ENCODE peak calls at places on chromosomes 12 and 14, in eight cellular contexts. V is body of pancreas, G is DND-41, K is left lung, O is left ventricle myocardium inferior, W is NB4, N is transverse colon, Q is GM12865. M is an unnamed sample.

GRCh38 chr14:35220920-35221319 is 71.3 kb upstream of the PSMA6 start:
- DNase-seq in V (no peak), G (no peak), K (no peak), O (no peak), W (peak), N (no peak), Q (no peak), M (no peak)

GRCh38 chr12:6554168-6554989 is 1.5 kb downstream of the IFFO1 start:
- DNase-seq in V (peak), G (peak), K (peak), O (peak), W (peak), N (peak), Q (peak), M (peak)

GRCh38 chr14:48274826-48275225 is 599.4 kb upstream of the MDGA2 start:
- DNase-seq in V (no peak), G (no peak), K (no peak), O (no peak), W (no peak), N (no peak), Q (no peak), M (no peak)

GRCh38 chr14:99879401-99880295 is 86.4 kb downstream of the EML1 start:
- DNase-seq in V (no peak), G (no peak), K (no peak), O (no peak), W (no peak), N (no peak), Q (no peak), M (peak)

GRCh38 chr12:45732936-45733335 is 3.4 kb downstream of the ARID2 start:
- DNase-seq in V (no peak), G (no peak), K (no peak), O (no peak), W (no peak), N (no peak), Q (no peak), M (no peak)

GRCh38 chr12:6224550-6224949 is 24.4 kb downstream of the CD9 start:
- DNase-seq in V (no peak), G (no peak), K (no peak), O (no peak), W (peak), N (peak), Q (no peak), M (no peak)

GRCh38 chr12:460301-461230 is 827 bp downstream of the B4GALNT3 start:
- DNase-seq in V (peak), G (no peak), K (peak), O (no peak), W (peak), N (peak), Q (peak), M (peak)

GRCh38 chr14:78566017-78566858 is 396.1 kb downstream of the NRXN3 start:
- DNase-seq in V (peak), G (peak), K (peak), O (peak), W (peak), N (peak), Q (peak), M (peak)

GRCh38 chr12:68613209-68613904 is 2.7 kb downstream of the RAP1B start:
- DNase-seq in V (no peak), G (no peak), K (no peak), O (no peak), W (no peak), N (no peak), Q (peak), M (no peak)

GRCh38 chr14:26709019-26709418 is 111.2 kb upstream of the NOVA1 start:
- DNase-seq in V (no peak), G (no peak), K (no peak), O (no peak), W (peak), N (no peak), Q (no peak), M (peak)

GRCh38 chr14:71358209-71358931 is 451.1 kb downstream of the PCNX1 start:
- DNase-seq in V (no peak), G (no peak), K (no peak), O (no peak), W (no peak), N (no peak), Q (peak), M (no peak)

GRCh38 chr12:73421832-73422231 is 1115.8 kb upstream of the ATXN7L3B start:
- DNase-seq in V (no peak), G (no peak), K (no peak), O (no peak), W (no peak), N (no peak), Q (no peak), M (no peak)

GRCh38 chr14:24943024-24943423 is 106.9 kb downstream of the STXBP6 start:
- DNase-seq in V (peak), G (no peak), K (no peak), O (peak), W (no peak), N (peak), Q (peak), M (peak)

GRCh38 chr12:21815306-21816062 is 41.0 kb upstream of the KCNJ8 start:
- DNase-seq in V (no peak), G (no peak), K (no peak), O (no peak), W (no peak), N (no peak), Q (no peak), M (no peak)

GRCh38 chr14:73662439-73663056 is 17.8 kb downstream of the DNAL1 start:
- DNase-seq in V (no peak), G (no peak), K (no peak), O (no peak), W (peak), N (no peak), Q (no peak), M (peak)

GRCh38 chr14:73771848-73772705 is 57.9 kb upstream of the PNMA1 start:
- DNase-seq in V (peak), G (peak), K (no peak), O (no peak), W (peak), N (peak), Q (peak), M (no peak)

GRCh38 chr12:107670999-107671643 is 14.5 kb upstream of the PWP1 start:
- DNase-seq in V (peak), G (peak), K (no peak), O (no peak), W (peak), N (peak), Q (peak), M (no peak)

GRCh38 chr12:102883204-102883799 is 33.7 kb downstream of the PAH start:
- DNase-seq in V (peak), G (peak), K (no peak), O (peak), W (peak), N (peak), Q (peak), M (peak)

GRCh38 chr12:68559984-68560822 is 50.5 kb upstream of the RAP1B start:
- DNase-seq in V (no peak), G (no peak), K (no peak), O (peak), W (peak), N (no peak), Q (peak), M (no peak)

GRCh38 chr12:52942914-52943207 is 6.1 kb upstream of the KRT18 start:
- DNase-seq in V (no peak), G (no peak), K (no peak), O (no peak), W (no peak), N (no peak), Q (no peak), M (no peak)

GRCh38 chr12:132664206-132665148 is 22.7 kb downstream of the POLE start:
- DNase-seq in V (no peak), G (no peak), K (no peak), O (no peak), W (no peak), N (no peak), Q (no peak), M (no peak)

GRCh38 chr14:79598339-79598738 is 613.0 kb downstream of the DIO2 start:
- DNase-seq in V (no peak), G (no peak), K (no peak), O (no peak), W (no peak), N (no peak), Q (no peak), M (peak)

GRCh38 chr12:122951406-122951805 is 14.9 kb downstream of the ABCB9 start:
- DNase-seq in V (no peak), G (no peak), K (no peak), O (no peak), W (peak), N (peak), Q (peak), M (peak)

GRCh38 chr14:72081139-72081538 is 148.9 kb downstream of the RGS6 start:
- DNase-seq in V (no peak), G (no peak), K (no peak), O (no peak), W (no peak), N (no peak), Q (no peak), M (no peak)

GRCh38 chr14:91899213-91899612 is 31.9 kb upstream of the TC2N start:
- DNase-seq in V (peak), G (no peak), K (no peak), O (no peak), W (no peak), N (no peak), Q (peak), M (no peak)

GRCh38 chr14:23865502-23865901 is 88.1 kb upstream of the DHRS4 start:
- DNase-seq in V (no peak), G (no peak), K (no peak), O (no peak), W (no peak), N (no peak), Q (no peak), M (no peak)

GRCh38 chr12:47078733-47079364 is 572 bp upstream of the PCED1B start:
- DNase-seq in V (peak), G (no peak), K (no peak), O (no peak), W (no peak), N (peak), Q (no peak), M (no peak)

GRCh38 chr12:109264095-109264942 is 44.8 kb downstream of the FOXN4 start:
- DNase-seq in V (peak), G (peak), K (peak), O (peak), W (peak), N (peak), Q (peak), M (peak)

GRCh38 chr14:36659822-36660735 is 1.6 kb upstream of the PAX9 start:
- DNase-seq in V (no peak), G (no peak), K (no peak), O (no peak), W (peak), N (no peak), Q (no peak), M (no peak)

GRCh38 chr12:81303935-81304334 is 226.1 kb downstream of the ACSS3 start:
- DNase-seq in V (no peak), G (no peak), K (no peak), O (no peak), W (no peak), N (no peak), Q (no peak), M (no peak)

GRCh38 chr14:96920820-96921219 is 123.6 kb downstream of the VRK1 start:
- DNase-seq in V (no peak), G (no peak), K (no peak), O (no peak), W (no peak), N (no peak), Q (no peak), M (no peak)

GRCh38 chr12:8658361-8658760 is 4.3 kb downstream of the MFAP5 start:
- DNase-seq in V (no peak), G (no peak), K (no peak), O (no peak), W (no peak), N (no peak), Q (no peak), M (peak)

GRCh38 chr14:53828820-53829219 is 127.8 kb downstream of the BMP4 start:
- DNase-seq in V (no peak), G (no peak), K (no peak), O (no peak), W (no peak), N (no peak), Q (no peak), M (no peak)

GRCh38 chr14:101459392-101459900 is 101.8 kb upstream of the DIO3 start:
- DNase-seq in V (no peak), G (no peak), K (no peak), O (no peak), W (no peak), N (no peak), Q (no peak), M (no peak)

GRCh38 chr14:101458536-101459391 is 102.5 kb upstream of the DIO3 start:
- DNase-seq in V (peak), G (no peak), K (no peak), O (no peak), W (no peak), N (no peak), Q (no peak), M (no peak)

GRCh38 chr14:101457936-101458535 is 103.3 kb upstream of the DIO3 start:
- DNase-seq in V (no peak), G (no peak), K (no peak), O (no peak), W (no peak), N (no peak), Q (no peak), M (no peak)

GRCh38 chr14:101456246-101457159 is 104.8 kb upstream of the DIO3 start:
- DNase-seq in V (no peak), G (no peak), K (no peak), O (no peak), W (no peak), N (no peak), Q (no peak), M (no peak)

GRCh38 chr14:101457177-101457935 is 103.9 kb upstream of the DIO3 start:
- DNase-seq in V (no peak), G (no peak), K (no peak), O (no peak), W (no peak), N (no peak), Q (no peak), M (no peak)
- H3K4me3 ChIP-seq in V (no peak), G (no peak), K (no peak), O (no peak), W (no peak), N (no peak), Q (no peak), M (no peak)

GRCh38 chr12:5073054-5073453 is 29.4 kb downstream of the KCNA5 start:
- DNase-seq in V (no peak), G (no peak), K (no peak), O (no peak), W (no peak), N (no peak), Q (no peak), M (no peak)
- TF ChIP-seq CTCF in V (no peak), G (peak), K (no peak), O (no peak), W (no peak), N (no peak), Q (peak), M (no peak)

GRCh38 chr14:61074852-61075251 is 93.8 kb downstream of the SLC38A6 start:
- DNase-seq in V (no peak), G (no peak), K (no peak), O (no peak), W (no peak), N (no peak), Q (no peak), M (no peak)
- H3K4me3 ChIP-seq in V (no peak), G (no peak), K (no peak), O (no peak), W (no peak), N (no peak), Q (no peak), M (no peak)

GRCh38 chr14:103164006-103164405 is 40.7 kb downstream of the TNFAIP2 start:
- DNase-seq in V (no peak), G (no peak), K (no peak), O (no peak), W (no peak), N (no peak), Q (no peak), M (no peak)

GRCh38 chr14:103164786-103165185 is 41.5 kb downstream of the TNFAIP2 start:
- DNase-seq in V (no peak), G (no peak), K (no peak), O (no peak), W (no peak), N (no peak), Q (no peak), M (no peak)

GRCh38 chr14:103163199-103163598 is 39.9 kb downstream of the TNFAIP2 start:
- DNase-seq in V (no peak), G (no peak), K (no peak), O (no peak), W (no peak), N (no peak), Q (no peak), M (no peak)

GRCh38 chr14:103161054-103161397 is 37.8 kb downstream of the TNFAIP2 start:
- DNase-seq in V (no peak), G (no peak), K (no peak), O (no peak), W (no peak), N (no peak), Q (no peak), M (no peak)

DNA sequence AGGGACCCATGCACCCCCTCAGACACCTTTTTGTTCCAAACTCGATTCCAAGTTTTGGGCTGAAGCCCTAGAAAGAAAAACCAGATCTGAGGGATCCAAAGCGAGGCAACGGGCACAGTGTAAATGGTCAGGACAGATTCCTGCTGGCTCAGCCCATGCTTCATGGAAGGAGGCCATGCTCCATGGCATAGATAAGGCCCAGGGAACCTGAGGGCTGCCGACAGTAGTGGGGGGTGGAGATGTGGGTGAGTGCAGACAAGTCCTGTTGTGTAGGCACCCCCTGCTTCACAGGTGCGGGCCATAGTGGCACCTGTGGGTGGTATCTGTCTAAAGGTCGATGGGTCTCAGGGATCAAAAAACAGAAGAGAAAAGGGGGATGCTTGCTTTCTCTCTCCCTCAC is 42.1 kb downstream of the TNFAIP2 start:
- DNase-seq in V (no peak), G (no peak), K (no peak), O (no peak), W (no peak), N (no peak), Q (no peak), M (no peak)
- TF ChIP-seq CTCF in V (no peak), G (no peak), K (no peak), O (no peak), W (no peak), N (no peak), Q (no peak), M (no peak)

M was measured in foreskin fibroblast.